ENCODE peak calls at places on chromosomes 12 and 14, in eight cellular contexts. One of them, this sample, is unnamed.

GRCh38 chr12:90520002-90520734 is 434.8 kb downstream of the CCER1 start:
- DNase-seq in right lobe of liver: no peak
- DNase-seq in HCT116: no peak
- DNase-seq in ovary: no peak
- DNase-seq in suprapubic skin: no peak
- DNase-seq in heart left ventricle: no peak
- DNase-seq in uterus: no peak
- DNase-seq in stomach: no peak
- DNase-seq in this sample: no peak

GRCh38 chr12:108612788-108613282 is 15.0 kb upstream of the TMEM119 start:
- DNase-seq in heart left ventricle: no peak
- DNase-seq in uterus: no peak
- DNase-seq in right lobe of liver: no peak
- DNase-seq in suprapubic skin: no peak
- DNase-seq in ovary: no peak
- DNase-seq in stomach: no peak
- DNase-seq in HCT116: peak; percentile 24
- DNase-seq in this sample: no peak

GRCh38 chr12:132469423-132469822 is 20.5 kb upstream of the FBRSL1 start:
- DNase-seq in stomach: no peak
- DNase-seq in uterus: no peak
- DNase-seq in right lobe of liver: no peak
- DNase-seq in heart left ventricle: no peak
- DNase-seq in HCT116: no peak
- DNase-seq in suprapubic skin: no peak
- DNase-seq in ovary: no peak
- DNase-seq in this sample: no peak

GRCh38 chr12:88185988-88186387 is 43.9 kb downstream of the TMTC3 start:
- DNase-seq in stomach: no peak
- DNase-seq in ovary: no peak
- DNase-seq in right lobe of liver: no peak
- DNase-seq in HCT116: peak; percentile 1
- DNase-seq in heart left ventricle: no peak
- DNase-seq in uterus: no peak
- DNase-seq in suprapubic skin: no peak
- DNase-seq in this sample: no peak

GRCh38 chr12:5083955-5084849 is 40.5 kb downstream of the KCNA5 start:
- DNase-seq in suprapubic skin: no peak
- DNase-seq in stomach: no peak
- DNase-seq in heart left ventricle: no peak
- DNase-seq in ovary: no peak
- DNase-seq in uterus: no peak
- DNase-seq in right lobe of liver: no peak
- DNase-seq in HCT116: peak; percentile 28
- DNase-seq in this sample: peak; percentile 62

GRCh38 chr12:106841471-106842302 is 67.2 kb downstream of the RIC8B start:
- DNase-seq in HCT116: peak; percentile 31
- DNase-seq in suprapubic skin: no peak
- DNase-seq in uterus: peak; percentile 19
- DNase-seq in heart left ventricle: peak; percentile 29
- DNase-seq in ovary: peak; percentile 13
- DNase-seq in stomach: no peak
- DNase-seq in right lobe of liver: no peak
- DNase-seq in this sample: peak; percentile 49

GRCh38 chr14:27739657-27740156 is 1026.9 kb upstream of the FOXG1 start:
- DNase-seq in heart left ventricle: no peak
- DNase-seq in stomach: no peak
- DNase-seq in right lobe of liver: no peak
- DNase-seq in uterus: no peak
- DNase-seq in ovary: no peak
- DNase-seq in HCT116: no peak
- DNase-seq in suprapubic skin: no peak
- DNase-seq in this sample: no peak

GRCh38 chr14:88346048-88346639 is 23.1 kb upstream of the KCNK10 start:
- DNase-seq in ovary: no peak
- DNase-seq in uterus: no peak
- DNase-seq in suprapubic skin: no peak
- DNase-seq in HCT116: no peak
- DNase-seq in stomach: no peak
- DNase-seq in right lobe of liver: no peak
- DNase-seq in heart left ventricle: no peak
- DNase-seq in this sample: no peak

GRCh38 chr12:53052419-53053222 is 2.8 kb downstream of the TNS2 start:
- DNase-seq in suprapubic skin: peak; percentile 83
- DNase-seq in uterus: peak; percentile 92
- DNase-seq in stomach: peak; percentile 92
- DNase-seq in HCT116: no peak
- DNase-seq in heart left ventricle: peak; percentile 96
- DNase-seq in ovary: peak; percentile 97
- DNase-seq in right lobe of liver: peak; percentile 95
- DNase-seq in this sample: peak; percentile 92

GRCh38 chr12:117408161-117408791 is 46.9 kb upstream of the NOS1 start:
- DNase-seq in suprapubic skin: no peak
- DNase-seq in heart left ventricle: peak; percentile 30
- DNase-seq in ovary: no peak
- DNase-seq in stomach: peak; percentile 72
- DNase-seq in HCT116: no peak
- DNase-seq in right lobe of liver: peak; percentile 68
- DNase-seq in uterus: no peak
- DNase-seq in this sample: peak; percentile 79

DNA sequence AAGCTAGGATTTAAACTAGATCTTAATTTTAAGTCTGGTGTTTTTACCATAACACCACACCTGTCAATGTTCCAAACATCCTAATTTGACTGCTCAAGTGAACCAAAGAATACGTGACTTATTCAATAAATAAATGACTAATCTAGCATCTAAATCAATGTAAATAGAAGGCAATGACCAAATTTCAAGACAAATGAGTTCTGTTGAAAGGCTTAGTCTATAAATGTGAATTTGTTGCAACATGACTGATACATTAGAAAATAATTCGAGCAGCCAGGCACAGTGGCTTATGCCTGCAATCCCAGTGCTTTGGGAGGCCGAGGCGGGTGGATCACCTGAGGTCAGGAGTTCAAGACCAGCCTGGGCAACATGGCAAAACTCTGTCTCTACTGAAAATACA is 15.1 kb downstream of the ZFC3H1 start:
- DNase-seq in stomach: no peak
- DNase-seq in uterus: no peak
- DNase-seq in ovary: no peak
- DNase-seq in suprapubic skin: no peak
- DNase-seq in heart left ventricle: no peak
- DNase-seq in right lobe of liver: no peak
- DNase-seq in HCT116: no peak
- DNase-seq in this sample: no peak
- H3K36me3 ChIP-seq in stomach: peaks cover 80% of the 10 kb centered on the region
- H3K36me3 ChIP-seq in uterus: no peaks in the 10 kb centered on the region
- H3K36me3 ChIP-seq in ovary: no peaks in the 10 kb centered on the region
- H3K36me3 ChIP-seq in suprapubic skin: peaks cover 39% of the 10 kb centered on the region
- H3K36me3 ChIP-seq in heart left ventricle: no peaks in the 10 kb centered on the region
- H3K36me3 ChIP-seq in right lobe of liver: peaks cover 33% of the 10 kb centered on the region
- H3K36me3 ChIP-seq in HCT116: peaks cover 34% of the 10 kb centered on the region
- H3K36me3 ChIP-seq in this sample: no peaks in the 10 kb centered on the region

GRCh38 chr14:24311837-24312615 is 724 bp downstream of the LTB4R start:
- DNase-seq in uterus: no peak
- DNase-seq in ovary: no peak
- DNase-seq in heart left ventricle: no peak
- DNase-seq in suprapubic skin: no peak
- DNase-seq in HCT116: no peak
- DNase-seq in right lobe of liver: peak; percentile 44
- DNase-seq in stomach: no peak
- DNase-seq in this sample: peak; percentile 59

GRCh38 chr14:24309538-24310386 is at the start of gene LTB4R2:
- DNase-seq in HCT116: no peak
- DNase-seq in uterus: no peak
- DNase-seq in heart left ventricle: no peak
- DNase-seq in suprapubic skin: no peak
- DNase-seq in stomach: no peak
- DNase-seq in ovary: no peak
- DNase-seq in right lobe of liver: peak; percentile 53
- DNase-seq in this sample: no peak

GRCh38 chr14:24310387-24310665 is 386 bp downstream of the LTB4R2 start:
- DNase-seq in heart left ventricle: no peak
- DNase-seq in ovary: no peak
- DNase-seq in HCT116: no peak
- DNase-seq in right lobe of liver: peak; percentile 84
- DNase-seq in stomach: no peak
- DNase-seq in suprapubic skin: no peak
- DNase-seq in uterus: no peak
- DNase-seq in this sample: no peak

GRCh38 chr14:24312736-24313507 is 1.6 kb downstream of the LTB4R start:
- DNase-seq in suprapubic skin: no peak
- DNase-seq in heart left ventricle: peak; percentile 60
- DNase-seq in uterus: no peak
- DNase-seq in HCT116: no peak
- DNase-seq in stomach: no peak
- DNase-seq in ovary: no peak
- DNase-seq in right lobe of liver: peak; percentile 56
- DNase-seq in this sample: peak; percentile 50

DNA sequence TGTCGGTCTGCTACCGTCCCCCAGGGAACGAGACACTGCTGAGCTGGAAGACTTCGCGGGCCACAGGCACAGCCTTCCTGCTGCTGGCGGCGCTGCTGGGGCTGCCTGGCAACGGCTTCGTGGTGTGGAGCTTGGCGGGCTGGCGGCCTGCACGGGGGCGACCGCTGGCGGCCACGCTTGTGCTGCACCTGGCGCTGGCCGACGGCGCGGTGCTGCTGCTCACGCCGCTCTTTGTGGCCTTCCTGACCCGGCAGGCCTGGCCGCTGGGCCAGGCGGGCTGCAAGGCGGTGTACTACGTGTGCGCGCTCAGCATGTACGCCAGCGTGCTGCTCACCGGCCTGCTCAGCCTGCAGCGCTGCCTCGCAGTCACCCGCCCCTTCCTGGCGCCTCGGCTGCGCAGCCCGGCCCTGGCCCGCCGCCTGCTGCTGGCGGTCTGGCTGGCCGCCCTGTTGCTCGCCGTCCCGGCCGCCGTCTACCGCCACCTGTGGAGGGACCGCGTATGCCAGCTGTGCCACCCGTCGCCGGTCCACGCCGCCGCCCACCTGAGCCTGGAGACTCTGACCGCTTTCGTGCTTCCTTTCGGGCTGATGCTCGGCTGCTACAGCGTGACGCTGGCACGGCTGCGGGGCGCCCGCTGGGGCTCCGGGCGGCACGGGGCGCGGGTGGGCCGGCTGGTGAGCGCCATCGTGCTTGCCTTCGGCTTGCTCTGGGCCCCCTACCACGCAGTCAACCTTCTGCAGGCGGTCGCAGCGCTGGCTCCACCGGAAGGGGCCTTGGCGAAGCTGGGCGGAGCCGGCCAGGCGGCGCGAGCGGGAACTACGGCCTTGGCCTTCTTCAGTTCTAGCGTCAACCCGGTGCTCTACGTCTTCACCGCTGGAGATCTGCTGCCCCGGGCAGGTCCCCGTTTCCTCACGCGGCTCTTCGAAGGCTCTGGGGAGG is at the start of gene LTB4R:
- DNase-seq in heart left ventricle: peak; percentile 86
- DNase-seq in suprapubic skin: peak; percentile 84
- DNase-seq in ovary: peak; percentile 79
- DNase-seq in stomach: peak; percentile 86
- DNase-seq in HCT116: no peak
- DNase-seq in right lobe of liver: peak; percentile 92
- DNase-seq in uterus: peak; percentile 73
- DNase-seq in this sample: peak; percentile 89
- TF ChIP-seq POLR2A in heart left ventricle: no peak
- TF ChIP-seq POLR2A in suprapubic skin: no peak
- TF ChIP-seq POLR2A in ovary: peak; percentile 44
- TF ChIP-seq POLR2A in stomach: no peak
- TF ChIP-seq POLR2A in HCT116: no peak
- TF ChIP-seq POLR2A in right lobe of liver: peak; percentile 48
- TF ChIP-seq POLR2A in uterus: peak; percentile 30
- TF ChIP-seq POLR2A in this sample: no peak

GRCh38 chr12:131188131-131189050 is 234.7 kb downstream of the ADGRD1 start:
- DNase-seq in uterus: no peak
- DNase-seq in stomach: no peak
- DNase-seq in right lobe of liver: no peak
- DNase-seq in suprapubic skin: no peak
- DNase-seq in heart left ventricle: no peak
- DNase-seq in HCT116: no peak
- DNase-seq in ovary: no peak
- DNase-seq in this sample: no peak
- H3K36me3 ChIP-seq in uterus: no peaks in the 10 kb centered on the region
- H3K36me3 ChIP-seq in stomach: no peaks in the 10 kb centered on the region
- H3K36me3 ChIP-seq in right lobe of liver: no peaks in the 10 kb centered on the region
- H3K36me3 ChIP-seq in suprapubic skin: no peaks in the 10 kb centered on the region
- H3K36me3 ChIP-seq in heart left ventricle: no peaks in the 10 kb centered on the region
- H3K36me3 ChIP-seq in HCT116: no peaks in the 10 kb centered on the region
- H3K36me3 ChIP-seq in ovary: no peaks in the 10 kb centered on the region
- H3K36me3 ChIP-seq in this sample: no peaks in the 10 kb centered on the region

DNA sequence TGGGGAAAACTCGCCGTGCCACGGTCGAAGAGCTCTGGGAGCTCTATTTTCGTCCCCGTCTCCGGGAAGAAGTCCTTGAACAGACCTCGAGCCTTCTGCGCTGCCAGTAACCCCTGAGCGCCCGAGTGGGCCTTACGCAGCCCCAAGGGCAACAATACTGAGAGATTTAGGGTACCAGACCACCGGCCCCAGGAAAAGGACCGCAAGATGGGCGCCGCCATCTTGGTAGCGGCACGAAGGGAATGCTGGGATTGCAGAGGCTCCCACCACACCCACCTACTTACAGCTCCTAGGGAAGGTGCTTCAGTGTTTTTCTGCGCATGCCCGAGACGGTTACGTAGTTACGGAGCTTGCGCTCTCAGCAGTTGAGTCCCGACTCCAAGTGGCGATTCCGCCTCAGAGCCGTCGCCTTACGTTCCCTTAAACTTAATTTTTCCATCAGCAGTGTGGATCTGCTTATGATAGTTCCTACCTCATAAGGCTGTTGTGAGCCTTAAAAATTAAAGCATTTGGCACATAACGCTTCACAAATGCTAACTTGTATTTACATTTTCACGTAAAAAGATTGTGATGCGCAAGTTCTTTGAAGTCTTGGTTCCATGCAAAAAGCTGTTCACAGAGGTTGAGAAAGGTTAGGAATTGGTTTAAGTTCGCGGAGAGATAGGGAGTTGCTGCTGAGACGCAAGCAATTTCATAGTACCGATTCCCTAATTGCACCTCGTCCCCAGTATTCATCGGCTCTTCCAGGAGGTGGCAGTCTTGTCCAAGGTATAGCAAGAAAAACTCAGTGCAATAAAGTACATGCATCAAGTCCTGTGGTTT is at the start of gene YARS2:
- DNase-seq in uterus: peak; percentile 92
- DNase-seq in heart left ventricle: peak; percentile 97
- DNase-seq in ovary: peak; percentile 95
- DNase-seq in HCT116: peak; percentile 97
- DNase-seq in suprapubic skin: peak; percentile 95
- DNase-seq in right lobe of liver: peak; percentile 95
- DNase-seq in stomach: peak; percentile 97
- DNase-seq in this sample: peak; percentile 97
- TF ChIP-seq POLR2A in uterus: peak; percentile 57
- TF ChIP-seq POLR2A in heart left ventricle: no peak
- TF ChIP-seq POLR2A in ovary: peak; percentile 65
- TF ChIP-seq POLR2A in HCT116: peak; percentile 94
- TF ChIP-seq POLR2A in suprapubic skin: peak; percentile 61
- TF ChIP-seq POLR2A in right lobe of liver: peak; percentile 74
- TF ChIP-seq POLR2A in stomach: no peak
- TF ChIP-seq POLR2A in this sample: peak; percentile 78